ENCODE peak calls at places on chromosomes 2 and 18, in four cellular contexts. O is K562, E is GM12878, Y is HL-60. F is an unnamed sample.

GRCh38 chr18:58044370-58045264 is 591 bp downstream of the NEDD4L start:
- DNase-seq in O (peak; percentile 36), E (no peak), Y (peak; percentile 35), F (peak; percentile 45)

GRCh38 chr2:56714400-56714799 is 530.6 kb downstream of the CCDC85A start:
- DNase-seq in O (no peak), E (no peak), Y (no peak), F (no peak)

GRCh38 chr2:154452471-154452870 is 246.0 kb upstream of the KCNJ3 start:
- DNase-seq in O (no peak), E (no peak), Y (no peak), F (no peak)

GRCh38 chr18:56168049-56168781 is 470.2 kb downstream of the TXNL1 start:
- DNase-seq in O (no peak), E (no peak), Y (no peak), F (no peak)

GRCh38 chr2:120986898-120987650 is 251.4 kb downstream of the GLI2 start:
- DNase-seq in O (no peak), E (no peak), Y (no peak), F (no peak)

GRCh38 chr18:67308819-67309218 is 207.7 kb downstream of the DSEL start:
- DNase-seq in O (no peak), E (no peak), Y (no peak), F (no peak)

GRCh38 chr18:9627642-9628041 is 13.3 kb upstream of the PPP4R1 start:
- DNase-seq in O (peak; percentile 30), E (no peak), Y (no peak), F (no peak)

GRCh38 chr2:133586978-133587377 is 18.7 kb upstream of the NCKAP5 start:
- DNase-seq in O (no peak), E (no peak), Y (no peak), F (no peak)

GRCh38 chr2:179532890-179533289 is 268.3 kb upstream of the SESTD1 start:
- DNase-seq in O (no peak), E (no peak), Y (no peak), F (no peak)

GRCh38 chr2:225104971-225105370 is 62.7 kb upstream of the DOCK10 start:
- DNase-seq in O (no peak), E (no peak), Y (no peak), F (no peak)
- TF ChIP-seq SPI1 in O (no peak), E (no peak), Y (no peak), F (no peak)

GRCh38 chr2:10319892-10320574 is 17.3 kb downstream of the HPCAL1 start:
- DNase-seq in O (no peak), E (no peak), Y (no peak), F (no peak)

GRCh38 chr2:10317646-10318045 is 14.9 kb downstream of the HPCAL1 start:
- DNase-seq in O (peak; percentile 46), E (no peak), Y (no peak), F (no peak)

GRCh38 chr2:10316336-10316735 is 13.6 kb downstream of the HPCAL1 start:
- DNase-seq in O (no peak), E (no peak), Y (no peak), F (no peak)

GRCh38 chr2:10318345-10318744 is 15.6 kb downstream of the HPCAL1 start:
- DNase-seq in O (peak; percentile 80), E (no peak), Y (no peak), F (no peak)

DNA sequence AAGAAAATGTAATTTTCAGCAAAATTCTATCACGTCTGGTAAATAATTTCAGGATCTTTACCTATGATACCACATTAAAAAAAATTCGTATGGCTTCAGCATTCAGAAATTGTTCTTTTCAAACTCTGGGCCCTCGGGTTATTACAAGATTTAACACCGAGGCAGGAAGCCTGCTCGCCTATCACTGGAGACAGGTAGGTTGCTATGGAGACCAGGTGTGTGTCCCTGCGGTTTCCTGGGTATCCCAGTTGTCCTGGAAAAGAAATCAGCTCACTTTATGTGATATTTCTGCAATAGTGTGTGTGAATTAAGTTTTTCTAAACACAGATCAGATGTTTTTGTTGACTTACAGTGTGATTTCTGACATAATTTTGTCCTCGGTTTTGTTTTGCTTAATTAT is 14.2 kb downstream of the HPCAL1 start:
- DNase-seq in O (no peak), E (no peak), Y (no peak), F (no peak)
- TF ChIP-seq SPI1 in O (no peak), E (no peak), Y (no peak), F (no peak)

GRCh38 chr2:150346806-150347205 is 140.7 kb downstream of the RND3 start:
- DNase-seq in O (no peak), E (no peak), Y (no peak), F (no peak)
- TF ChIP-seq SPI1 in O (no peak), E (no peak), Y (no peak), F (no peak)

GRCh38 chr18:61738042-61738441 is 154.8 kb downstream of the RNF152 start:
- DNase-seq in O (no peak), E (no peak), Y (no peak), F (no peak)
- TF ChIP-seq SPI1 in O (no peak), E (no peak), Y (no peak), F (no peak)

GRCh38 chr18:22711381-22711717 is 221.8 kb upstream of the RBBP8 start:
- DNase-seq in O (no peak), E (no peak), Y (no peak), F (no peak)
- TF ChIP-seq SPI1 in O (no peak), E (no peak), Y (no peak), F (no peak)

GRCh38 chr2:83899271-83899670 is 559.8 kb downstream of the SUCLG1 start:
- DNase-seq in O (no peak), E (no peak), Y (no peak), F (no peak)

GRCh38 chr2:83894976-83895375 is 564.1 kb downstream of the SUCLG1 start:
- DNase-seq in O (no peak), E (no peak), Y (no peak), F (no peak)

GRCh38 chr2:83901322-83901721 is 557.8 kb downstream of the SUCLG1 start:
- DNase-seq in O (peak; percentile 6), E (no peak), Y (no peak), F (no peak)

GRCh38 chr2:83900859-83901258 is 558.2 kb downstream of the SUCLG1 start:
- DNase-seq in O (no peak), E (no peak), Y (no peak), F (no peak)
- TF ChIP-seq SPI1 in O (no peak), E (no peak), Y (no peak), F (no peak)

GRCh38 chr2:1686784-1687105 is 57.6 kb downstream of the PXDN start:
- DNase-seq in O (no peak), E (no peak), Y (no peak), F (no peak)
- TF ChIP-seq SPI1 in O (no peak), E (no peak), Y (no peak), F (no peak)

GRCh38 chr2:68762112-68762511 is 27.5 kb downstream of the ARHGAP25 start:
- DNase-seq in O (no peak), E (no peak), Y (no peak), F (no peak)

GRCh38 chr2:68765739-68766377 is 31.2 kb downstream of the ARHGAP25 start:
- DNase-seq in O (peak; percentile 22), E (no peak), Y (no peak), F (no peak)

GRCh38 chr2:68764781-68765385 is 30.3 kb downstream of the ARHGAP25 start:
- DNase-seq in O (no peak), E (no peak), Y (no peak), F (no peak)

GRCh38 chr2:68762665-68763064 is 28.1 kb downstream of the ARHGAP25 start:
- DNase-seq in O (peak; percentile 37), E (no peak), Y (no peak), F (no peak)

DNA sequence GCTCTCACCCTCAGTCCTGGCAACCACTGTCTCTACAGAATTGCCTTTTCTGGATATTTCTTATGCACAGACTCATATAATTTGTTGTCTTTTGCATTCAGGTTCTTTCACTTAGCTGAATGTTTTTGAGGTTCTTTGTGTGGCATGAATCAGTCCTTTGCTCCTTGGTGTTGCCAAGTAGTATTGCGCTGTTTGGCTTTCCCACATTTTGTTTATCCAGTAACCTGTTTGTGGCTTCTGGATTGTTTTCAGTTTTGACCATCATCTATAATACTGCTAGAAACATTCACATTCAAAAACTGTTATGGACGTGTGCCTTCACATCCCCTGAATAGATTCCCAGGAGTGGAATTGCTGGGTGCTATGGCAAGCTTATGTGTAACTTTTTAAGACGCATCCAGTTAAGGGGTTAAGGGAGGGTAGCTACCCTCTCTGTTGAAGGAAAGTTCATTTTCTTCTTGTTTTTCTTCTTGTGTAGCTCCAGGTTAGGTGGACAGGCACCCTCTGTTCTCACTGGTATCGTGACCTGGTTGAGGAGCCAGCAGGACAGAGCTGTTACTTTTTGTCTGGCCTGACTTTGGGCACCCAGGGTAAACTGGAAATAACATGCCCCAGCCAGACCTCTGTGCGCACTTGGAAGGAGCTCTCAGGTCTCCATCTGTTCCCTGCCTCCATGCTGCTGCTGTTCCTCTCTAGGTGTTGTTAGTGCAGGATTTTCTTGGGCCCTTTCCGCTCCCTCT is 29.6 kb downstream of the ARHGAP25 start:
- DNase-seq in O (no peak), E (no peak), Y (no peak), F (no peak)
- TF ChIP-seq SPI1 in O (no peak), E (no peak), Y (no peak), F (no peak)

F was measured in GM12891.